ENCODE peak calls at places on chromosomes 6 and 20, in eight cellular contexts. D is fibroblast of pulmonary artery, H is endothelial cell, I is RWPE1, X is WTC11, R is progenitor cell of endocrine pancreas, A is psoas muscle, T is Caco-2. W is an unnamed sample.

GRCh38 chr6:116531675-116532570 is 13.6 kb downstream of the TRAPPC3L start:
- DNase-seq in D (peak; percentile 89), H (peak; percentile 73), I (peak; percentile 57), X (peak; percentile 79), R (peak; percentile 32), A (peak; percentile 31), T (peak; percentile 63), W (no peak)

GRCh38 chr6:83488448-83488847 is 23.9 kb upstream of the PRSS35 start:
- DNase-seq in D (no peak), H (no peak), I (no peak), X (no peak), R (no peak), A (no peak), T (no peak), W (no peak)

GRCh38 chr20:10076126-10077080 is 41.6 kb downstream of the ANKEF1 start:
- DNase-seq in D (peak; percentile 73), H (no peak), I (peak; percentile 35), X (no peak), R (no peak), A (no peak), T (no peak), W (no peak)

GRCh38 chr20:46021361-46022359 is 7.4 kb upstream of the SLC12A5 start:
- DNase-seq in D (peak; percentile 29), H (peak; percentile 99), I (peak; percentile 83), X (peak; percentile 98), R (peak; percentile 69), A (no peak), T (peak; percentile 80), W (no peak)

GRCh38 chr6:78398292-78398691 is 469.1 kb upstream of the IRAK1BP1 start:
- DNase-seq in D (no peak), H (no peak), I (no peak), X (no peak), R (no peak), A (no peak), T (no peak), W (no peak)

GRCh38 chr6:26312501-26313390 is 52.3 kb upstream of the BTN3A2 start:
- DNase-seq in D (peak; percentile 84), H (peak; percentile 65), I (no peak), X (peak; percentile 87), R (peak; percentile 59), A (peak; percentile 62), T (peak; percentile 84), W (no peak)

GRCh38 chr6:158002249-158002950 is 20.7 kb downstream of the SYNJ2 start:
- DNase-seq in D (no peak), H (no peak), I (peak; percentile 82), X (no peak), R (no peak), A (no peak), T (peak; percentile 70), W (no peak)

GRCh38 chr6:13355043-13355945 is 27.0 kb upstream of the TBC1D7 start:
- DNase-seq in D (peak; percentile 96), H (no peak), I (peak; percentile 78), X (no peak), R (no peak), A (no peak), T (no peak), W (peak; percentile 91)

GRCh38 chr6:132130530-132131298 is 179.5 kb upstream of the CCN2 start:
- DNase-seq in D (peak; percentile 86), H (no peak), I (no peak), X (no peak), R (no peak), A (peak; percentile 23), T (no peak), W (peak; percentile 80)

GRCh38 chr20:59948828-59949720 is 8.9 kb downstream of the FAM217B start:
- DNase-seq in D (peak; percentile 74), H (peak; percentile 19), I (peak; percentile 48), X (no peak), R (no peak), A (no peak), T (peak; percentile 73), W (no peak)

GRCh38 chr6:26321005-26321404 is 44.0 kb upstream of the BTN3A2 start:
- DNase-seq in D (no peak), H (no peak), I (no peak), X (no peak), R (no peak), A (no peak), T (no peak), W (no peak)

GRCh38 chr20:7152071-7152470 is 384.6 kb downstream of the BMP2 start:
- DNase-seq in D (peak; percentile 43), H (no peak), I (no peak), X (no peak), R (no peak), A (no peak), T (peak; percentile 15), W (no peak)

GRCh38 chr20:49747707-49748524 is 34.2 kb upstream of the B4GALT5 start:
- DNase-seq in D (peak; percentile 98), H (peak; percentile 7), I (no peak), X (no peak), R (no peak), A (peak; percentile 95), T (no peak), W (no peak)

GRCh38 chr6:159097256-159097655 is 52.5 kb upstream of the TAGAP start:
- DNase-seq in D (no peak), H (no peak), I (no peak), X (no peak), R (no peak), A (no peak), T (no peak), W (no peak)

GRCh38 chr20:40442181-40442963 is 246.7 kb downstream of the MAFB start:
- DNase-seq in D (peak; percentile 12), H (no peak), I (no peak), X (peak; percentile 51), R (no peak), A (no peak), T (peak; percentile 52), W (no peak)

GRCh38 chr6:21800948-21801438 is 207.4 kb downstream of the SOX4 start:
- DNase-seq in D (peak; percentile 62), H (no peak), I (no peak), X (no peak), R (no peak), A (no peak), T (no peak), W (no peak)

GRCh38 chr6:141077355-141078333 is 1055.1 kb upstream of the GJE1 start:
- DNase-seq in D (peak; percentile 22), H (peak; percentile 28), I (peak; percentile 9), X (peak; percentile 59), R (no peak), A (no peak), T (peak; percentile 57), W (no peak)

GRCh38 chr6:157093555-157093954 is 229.8 kb downstream of the TMEM242 start:
- DNase-seq in D (no peak), H (no peak), I (no peak), X (no peak), R (no peak), A (no peak), T (no peak), W (no peak)

GRCh38 chr6:20319520-20320357 is 81.9 kb upstream of the E2F3 start:
- DNase-seq in D (no peak), H (no peak), I (no peak), X (no peak), R (no peak), A (peak; percentile 20), T (no peak), W (no peak)

GRCh38 chr20:47719625-47720024 is 65.7 kb downstream of the SULF2 start:
- DNase-seq in D (no peak), H (no peak), I (no peak), X (no peak), R (no peak), A (no peak), T (no peak), W (no peak)

GRCh38 chr6:18028332-18028731 is 40.9 kb upstream of the KIF13A start:
- DNase-seq in D (no peak), H (no peak), I (no peak), X (no peak), R (no peak), A (no peak), T (no peak), W (no peak)

DNA sequence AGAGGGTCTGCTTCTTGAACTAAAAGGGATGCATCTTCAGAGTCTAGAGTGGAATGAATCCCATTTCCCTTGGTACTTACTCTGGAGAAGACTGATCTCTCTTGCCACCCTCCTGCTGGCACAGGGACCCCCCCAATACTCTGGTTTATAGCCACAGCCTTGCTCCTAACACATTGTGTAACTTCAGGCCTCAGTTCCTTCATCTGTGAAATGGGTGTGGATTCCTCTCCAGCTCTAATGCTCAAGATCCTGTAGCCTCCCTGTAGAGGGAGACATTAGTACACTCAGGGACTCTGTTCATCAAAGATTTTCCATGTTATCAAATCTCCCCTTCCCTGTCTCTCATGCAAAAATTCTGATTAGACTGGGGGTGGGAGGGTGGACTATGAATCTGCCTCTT is 315.7 kb upstream of the MOCS1 start:
- DNase-seq in D (no peak), H (no peak), I (no peak), X (no peak), R (no peak), A (no peak), T (no peak), W (no peak)
- TF ChIP-seq CTCF in D (no peak), H (no peak), I (no peak), X (no peak), R (no peak), A (no peak), T (no peak), W (no peak)

GRCh38 chr20:51013577-51014330 is 9.2 kb downstream of the KCNG1 start:
- DNase-seq in D (no peak), H (no peak), I (no peak), X (no peak), R (no peak), A (no peak), T (no peak), W (no peak)
- TF ChIP-seq CTCF in D (no peak), H (no peak), I (no peak), X (no peak), R (no peak), A (no peak), T (no peak), W (no peak)

DNA sequence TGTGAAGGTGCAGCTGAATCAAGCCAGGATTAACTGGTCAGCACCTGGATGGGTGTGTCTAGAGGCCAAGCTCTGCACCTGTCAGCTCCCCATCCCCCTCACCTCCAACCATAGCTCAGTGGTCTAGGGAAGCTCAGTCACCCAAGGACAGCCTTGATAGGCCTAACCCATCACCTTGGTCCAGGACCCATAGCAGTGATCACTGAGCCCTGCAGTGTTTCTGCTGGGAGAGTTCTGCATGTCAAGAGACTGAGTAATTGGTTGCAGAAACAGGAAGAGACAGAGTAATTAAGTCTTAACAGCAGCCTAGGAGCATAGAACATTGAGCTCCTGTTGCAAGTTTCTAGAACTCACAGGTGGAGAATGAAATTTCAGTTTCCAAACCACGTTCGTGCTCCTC is 18.7 kb upstream of the RALGAPB start:
- DNase-seq in D (no peak), H (no peak), I (no peak), X (no peak), R (no peak), A (no peak), T (no peak), W (no peak)
- TF ChIP-seq CTCF in D (no peak), H (no peak), I (no peak), X (no peak), R (no peak), A (no peak), T (no peak), W (no peak)

DNA sequence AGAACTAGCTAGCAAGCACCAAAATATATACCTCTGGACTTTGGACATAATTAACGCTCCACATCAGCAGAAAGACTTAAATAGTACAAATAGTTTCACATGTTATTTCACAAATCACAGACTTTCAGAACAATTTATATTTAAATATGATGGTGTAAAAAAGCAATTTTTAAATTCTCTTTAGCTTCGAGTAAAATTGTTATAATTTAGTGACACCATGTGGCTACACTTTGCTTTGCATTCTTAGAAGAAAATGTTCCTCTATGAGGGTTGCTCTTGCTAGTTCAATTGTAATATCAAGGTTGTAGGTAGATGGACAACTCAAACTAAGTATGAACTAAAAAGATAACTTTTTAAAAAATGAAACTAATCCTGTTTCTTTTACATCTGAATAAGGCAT is 69.0 kb downstream of the BTBD9 start:
- DNase-seq in D (peak; percentile 53), H (no peak), I (no peak), X (no peak), R (no peak), A (no peak), T (no peak), W (no peak)
- TF ChIP-seq CTCF in D (peak; percentile 48), H (no peak), I (peak; percentile 31), X (no peak), R (peak; percentile 52), A (peak; percentile 45), T (peak; percentile 47), W (peak; percentile 41)